ENCODE peak calls at places on chromosomes 7 and 10, in five cellular contexts. F is fibroblast of lung, B is ACHN, P is BE2C, X is AG08395. C is an unnamed sample.

GRCh38 chr10:87059401-87059800 is 35.2 kb downstream of the GLUD1 start:
- DNase-seq in B (no peak), F (no peak), P (no peak), X (no peak), C (no peak)

GRCh38 chr10:21171936-21172773 is 275.0 kb upstream of the NEBL start:
- DNase-seq in P (no peak), F (no peak), X (no peak), B (no peak), C (no peak)

GRCh38 chr10:623477-624311 is 65.8 kb downstream of the DIP2C start:
- DNase-seq in X (no peak), F (peak), B (peak), P (no peak), C (no peak)

GRCh38 chr7:13259908-13260307 is 572.5 kb downstream of the ARL4A start:
- DNase-seq in F (no peak), P (no peak), B (no peak), X (no peak), C (no peak)

GRCh38 chr7:134279336-134279735 is 37.4 kb downstream of the SLC35B4 start:
- DNase-seq in B (no peak), X (no peak), F (no peak), P (no peak), C (no peak)

GRCh38 chr7:92025260-92025659 is 84.6 kb downstream of the AKAP9 start:
- DNase-seq in X (peak), B (no peak), P (no peak), F (peak), C (peak)

GRCh38 chr10:94850766-94851165 is 87.7 kb upstream of the CYP2C9 start:
- DNase-seq in X (no peak), F (no peak), B (no peak), P (no peak), C (no peak)

GRCh38 chr7:26363465-26363864 is 71.8 kb downstream of the SNX10 start:
- DNase-seq in F (no peak), X (no peak), B (no peak), P (no peak), C (no peak)

GRCh38 chr7:112537822-112538221 is 57.0 kb downstream of the LSMEM1 start:
- DNase-seq in X (no peak), F (no peak), P (no peak), B (no peak), C (no peak)

GRCh38 chr7:151424799-151425198 is 15.0 kb upstream of the WDR86 start:
- DNase-seq in B (no peak), X (no peak), F (peak), P (no peak), C (peak)

C was measured in mesenchymal stem cell.